ENCODE peak calls at places on chromosomes 5 and 9, in four cellular contexts. S is IMR-90, E is GM12878, K is A549. H is an unnamed sample.

GRCh38 chr9:96047741-96048115 is 172.2 kb downstream of the ERCC6L2 start:
- DNase-seq in K (no peak), E (no peak), S (no peak), H (no peak)

GRCh38 chr5:115398726-115399125 is 102.3 kb upstream of the CCDC112 start:
- DNase-seq in E (no peak), K (no peak), S (peak; percentile 94), H (no peak)

GRCh38 chr9:91187965-91188344 is 173.8 kb downstream of the AUH start:
- DNase-seq in S (peak; percentile 82), E (no peak), K (no peak), H (no peak)

GRCh38 chr5:31656806-31657205 is 17.9 kb downstream of the PDZD2 start:
- DNase-seq in K (no peak), S (no peak), E (no peak), H (no peak)

GRCh38 chr5:180690562-180690961 is 41.2 kb upstream of the FLT4 start:
- DNase-seq in K (no peak), S (no peak), E (no peak), H (no peak)

GRCh38 chr9:118059520-118060278 is 355.5 kb downstream of the TLR4 start:
- DNase-seq in E (no peak), K (no peak), S (no peak), H (peak; percentile 7)

GRCh38 chr9:93094294-93095204 is 1.5 kb upstream of the CARD19 start:
- DNase-seq in S (no peak), K (no peak), E (no peak), H (no peak)

GRCh38 chr5:11407553-11408145 is 496.6 kb downstream of the CTNND2 start:
- DNase-seq in S (no peak), K (no peak), E (no peak), H (no peak)

GRCh38 chr5:172616730-172617129 is 24.3 kb upstream of the NEURL1B start:
- DNase-seq in S (peak; percentile 49), E (no peak), K (no peak), H (no peak)

GRCh38 chr5:172766287-172767104 is 4.5 kb downstream of the DUSP1 start:
- DNase-seq in K (no peak), E (no peak), S (peak; percentile 94), H (no peak)

GRCh38 chr9:134293576-134294227 is 32.6 kb upstream of the RXRA start:
- DNase-seq in K (no peak), S (no peak), E (no peak), H (no peak)

GRCh38 chr9:16213781-16214515 is 656.5 kb downstream of the BNC2 start:
- DNase-seq in K (peak; percentile 46), S (peak; percentile 99), E (no peak), H (no peak)

GRCh38 chr9:35563791-35564197 is 41.3 kb upstream of the TESK1 start:
- DNase-seq in K (no peak), E (no peak), S (no peak), H (peak; percentile 23)
- TF ChIP-seq ELK1 in K (no peak), E (no peak), S (no peak), H (no peak)

DNA sequence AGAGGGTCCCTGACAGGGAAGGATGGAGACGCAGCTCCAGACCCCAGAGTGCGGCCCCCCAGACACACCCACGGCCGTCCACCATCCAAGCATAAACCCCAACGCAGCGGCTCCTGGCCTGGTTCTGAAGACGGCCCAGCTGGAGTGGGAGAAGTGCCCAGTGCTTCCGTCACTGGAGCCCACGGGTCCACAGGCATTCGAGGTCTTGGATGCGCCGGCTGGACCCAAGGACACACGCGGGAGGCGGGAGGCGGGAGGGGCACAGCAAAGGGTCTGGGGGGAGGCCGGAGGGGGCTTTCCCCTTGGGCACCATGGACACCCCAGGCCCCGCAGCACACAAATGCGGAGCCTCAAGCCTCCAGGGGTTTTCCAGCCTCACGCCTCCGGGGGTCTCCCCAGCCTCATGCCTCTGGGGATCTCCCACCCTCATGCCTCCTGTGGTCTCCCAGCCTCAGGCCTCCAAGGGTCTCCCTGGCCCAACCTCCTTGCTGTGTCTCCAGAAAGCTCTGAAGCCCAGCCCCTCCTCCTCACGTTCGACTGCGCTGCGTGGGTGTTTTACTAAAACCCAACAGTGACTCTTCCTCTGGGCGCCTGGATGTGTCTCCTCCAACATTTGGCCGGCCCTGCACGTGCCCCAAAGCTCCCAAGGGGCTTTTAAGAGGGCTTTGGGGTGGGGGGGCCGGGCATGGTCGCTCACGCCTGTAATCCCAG is 15.2 kb downstream of the EXD3 start:
- DNase-seq in K (no peak), S (no peak), E (peak; percentile 26), H (no peak)
- TF ChIP-seq ELK1 in K (no peak), S (no peak), E (no peak), H (no peak)

DNA sequence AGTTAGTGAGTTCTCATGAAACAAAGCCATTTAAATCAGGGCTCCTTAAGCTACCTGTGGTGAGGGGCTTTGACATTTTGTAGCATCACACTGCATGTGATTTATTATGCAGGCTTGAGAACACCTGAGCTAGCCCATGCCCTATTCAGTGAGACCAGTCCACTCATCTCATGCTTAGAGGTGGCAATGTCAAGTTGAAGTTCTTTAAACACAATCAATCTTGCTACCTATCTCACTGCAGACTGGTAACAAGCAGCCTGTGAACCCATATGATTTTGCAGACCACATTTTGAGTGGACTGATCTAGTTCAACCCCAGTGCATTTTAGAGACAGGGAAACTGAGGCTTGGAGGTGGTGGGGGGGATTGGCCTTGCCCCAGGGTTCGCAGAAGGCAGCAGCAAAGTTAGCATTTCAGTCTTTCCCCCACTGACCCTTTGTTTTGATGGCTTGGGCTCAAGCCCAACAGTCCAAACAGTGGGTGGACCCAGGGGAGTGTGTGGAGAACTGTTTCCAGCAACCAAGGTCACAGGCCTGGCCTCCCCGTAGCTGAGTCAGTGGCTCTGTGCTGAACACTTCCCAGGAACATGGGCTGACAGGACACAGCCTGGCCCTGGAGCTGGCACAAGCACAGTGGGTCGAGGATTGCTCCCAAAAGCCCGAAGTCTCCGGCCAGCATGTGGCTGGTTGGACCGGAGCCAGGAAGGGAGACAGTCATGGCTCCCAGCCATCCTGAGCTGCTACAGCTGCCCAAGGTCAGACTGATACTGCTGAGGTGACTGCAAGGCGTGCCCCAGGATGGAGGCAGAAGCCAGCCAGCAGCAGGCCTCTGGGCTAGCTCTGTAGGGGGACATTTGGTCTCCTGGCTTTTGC is 95.3 kb downstream of the RGS3 start:
- DNase-seq in E (no peak), S (peak; percentile 82), K (no peak), H (peak; percentile 47)
- TF ChIP-seq ELK1 in E (no peak), S (no peak), K (no peak), H (no peak)

DNA sequence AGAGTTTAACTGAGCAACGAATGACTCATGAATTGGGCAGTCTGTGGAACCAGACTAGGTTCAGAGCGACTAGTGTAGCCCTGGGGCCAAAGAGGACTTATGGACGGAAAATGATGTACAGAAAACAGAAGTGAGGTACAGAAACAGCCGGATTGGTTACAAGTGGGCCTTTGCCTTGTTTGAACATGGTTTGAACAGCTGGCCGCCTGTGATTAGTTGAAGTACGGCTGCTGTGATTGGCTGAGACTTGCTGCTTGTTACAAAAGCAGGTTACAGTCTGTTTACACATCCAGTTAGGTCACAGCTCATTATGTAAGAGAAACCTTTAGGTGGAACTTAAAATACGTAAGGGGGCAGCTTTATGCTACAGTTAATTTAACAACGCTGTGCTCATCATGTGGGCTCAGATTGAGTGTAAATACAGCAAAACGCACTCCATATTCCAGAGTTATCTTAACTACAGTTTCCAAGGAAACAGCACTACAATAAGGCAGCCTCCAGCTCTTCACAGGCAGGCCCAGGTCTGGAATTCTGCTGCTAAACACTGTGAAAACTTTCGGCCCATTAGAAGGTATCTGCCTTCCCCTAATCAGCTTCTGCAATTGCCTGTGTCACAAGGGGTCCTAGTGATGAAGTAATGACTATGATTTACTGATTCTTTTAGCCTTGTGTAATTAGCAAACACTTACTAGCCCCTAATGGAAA is 6.5 kb downstream of the AMACR start:
- DNase-seq in K (no peak), S (peak; percentile 61), E (no peak), H (no peak)
- TF ChIP-seq ELK1 in K (no peak), S (no peak), E (no peak), H (no peak)

GRCh38 chr5:42513246-42513645 is 90.0 kb downstream of the GHR start:
- DNase-seq in K (no peak), S (no peak), E (no peak), H (no peak)
- TF ChIP-seq ELK1 in K (no peak), S (no peak), E (no peak), H (no peak)

GRCh38 chr5:148383564-148384388 is at the start of gene FBXO38:
- DNase-seq in E (peak; percentile 95), K (peak; percentile 91), S (peak; percentile 95), H (peak; percentile 98)

GRCh38 chr5:148382961-148383360 is 797 bp upstream of the FBXO38 start:
- DNase-seq in S (no peak), E (no peak), K (no peak), H (no peak)

GRCh38 chr5:148384389-148384756 is 615 bp downstream of the FBXO38 start:
- DNase-seq in S (no peak), K (peak; percentile 2), E (no peak), H (no peak)

GRCh38 chr5:148386041-148386440 is 2.3 kb downstream of the FBXO38 start:
- DNase-seq in E (no peak), K (no peak), S (no peak), H (no peak)

DNA sequence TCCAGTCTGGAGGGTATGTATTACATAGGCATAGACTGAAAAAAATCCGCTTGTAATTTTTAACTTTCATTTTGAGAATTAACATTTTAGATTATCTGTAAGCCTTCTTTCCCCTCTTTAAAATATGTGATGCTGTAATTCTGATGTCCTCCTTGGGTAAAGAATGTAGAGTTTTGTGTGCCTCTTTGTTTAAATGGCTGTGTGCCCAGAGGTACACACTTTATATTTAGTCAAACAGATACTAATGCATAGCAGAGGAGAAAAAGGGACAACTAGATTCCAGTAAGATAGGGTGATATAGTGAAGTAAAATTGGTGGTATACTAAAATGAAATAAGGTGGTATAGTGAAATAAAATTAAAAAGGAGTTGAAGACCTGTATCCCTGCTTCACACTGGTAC is 1.3 kb downstream of the FBXO38 start:
- DNase-seq in E (no peak), K (no peak), S (no peak), H (no peak)
- TF ChIP-seq ELK1 in E (no peak), K (no peak), S (no peak), H (no peak)

GRCh38 chr5:159552751-159553150 is 222.5 kb upstream of the IL12B start:
- DNase-seq in K (no peak), E (no peak), S (peak; percentile 45), H (no peak)
- TF ChIP-seq ELK1 in K (no peak), E (no peak), S (no peak), H (no peak)

H was measured in K562.